ENCODE peak calls at places on chromosomes 11 and 22, in six cellular contexts. One of them, this sample, is unnamed.

GRCh38 chr11:64627371-64627770 is 36.4 kb downstream of the SLC22A12 start:
- DNase-seq in fibroblast of villous mesenchyme: no peak
- DNase-seq in transverse colon: no peak
- DNase-seq in RWPE1: no peak
- DNase-seq in bronchial epithelial cell: no peak
- DNase-seq in AG09309: no peak
- DNase-seq in this sample: no peak

GRCh38 chr11:74468521-74469280 is 1.4 kb upstream of the KCNE3 start:
- DNase-seq in transverse colon: no peak
- DNase-seq in RWPE1: no peak
- DNase-seq in AG09309: no peak
- DNase-seq in fibroblast of villous mesenchyme: no peak
- DNase-seq in bronchial epithelial cell: no peak
- DNase-seq in this sample: no peak

GRCh38 chr11:12110714-12111481 is 508 bp downstream of the MICAL2 start:
- DNase-seq in AG09309: no peak
- DNase-seq in transverse colon: peak
- DNase-seq in fibroblast of villous mesenchyme: peak
- DNase-seq in bronchial epithelial cell: no peak
- DNase-seq in RWPE1: no peak
- DNase-seq in this sample: no peak

GRCh38 chr11:95121687-95122086 is 32.0 kb downstream of the ENDOD1 start:
- DNase-seq in AG09309: no peak
- DNase-seq in fibroblast of villous mesenchyme: no peak
- DNase-seq in bronchial epithelial cell: no peak
- DNase-seq in transverse colon: no peak
- DNase-seq in RWPE1: no peak
- DNase-seq in this sample: no peak

GRCh38 chr11:102932678-102933077 is 22.9 kb downstream of the MMP13 start:
- DNase-seq in transverse colon: no peak
- DNase-seq in AG09309: no peak
- DNase-seq in bronchial epithelial cell: no peak
- DNase-seq in RWPE1: no peak
- DNase-seq in fibroblast of villous mesenchyme: no peak
- DNase-seq in this sample: no peak

GRCh38 chr11:72511393-72512047 is 77.2 kb upstream of the CLPB start:
- DNase-seq in AG09309: no peak
- DNase-seq in bronchial epithelial cell: peak
- DNase-seq in RWPE1: no peak
- DNase-seq in transverse colon: no peak
- DNase-seq in fibroblast of villous mesenchyme: no peak
- DNase-seq in this sample: no peak

GRCh38 chr11:60835472-60835871 is 6.4 kb upstream of the CCDC86 start:
- DNase-seq in bronchial epithelial cell: peak
- DNase-seq in RWPE1: no peak
- DNase-seq in AG09309: no peak
- DNase-seq in fibroblast of villous mesenchyme: no peak
- DNase-seq in transverse colon: no peak
- DNase-seq in this sample: no peak

GRCh38 chr11:76918941-76919386 is 58.2 kb downstream of the ACER3 start:
- DNase-seq in bronchial epithelial cell: peak
- DNase-seq in AG09309: peak
- DNase-seq in fibroblast of villous mesenchyme: peak
- DNase-seq in transverse colon: peak
- DNase-seq in RWPE1: peak
- DNase-seq in this sample: no peak

GRCh38 chr22:39343259-39344045 is 6.3 kb upstream of the SYNGR1 start:
- DNase-seq in fibroblast of villous mesenchyme: peak
- DNase-seq in bronchial epithelial cell: peak
- DNase-seq in RWPE1: peak
- DNase-seq in transverse colon: peak
- DNase-seq in AG09309: no peak
- DNase-seq in this sample: no peak

GRCh38 chr11:35567737-35568465 is 42.5 kb upstream of the PAMR1 start:
- DNase-seq in RWPE1: peak
- DNase-seq in bronchial epithelial cell: peak
- DNase-seq in fibroblast of villous mesenchyme: peak
- DNase-seq in AG09309: no peak
- DNase-seq in transverse colon: no peak
- DNase-seq in this sample: no peak

GRCh38 chr11:27795955-27796861 is 96.0 kb upstream of the BDNF start:
- DNase-seq in bronchial epithelial cell: peak
- DNase-seq in transverse colon: peak
- DNase-seq in fibroblast of villous mesenchyme: no peak
- DNase-seq in RWPE1: no peak
- DNase-seq in AG09309: no peak
- DNase-seq in this sample: no peak

GRCh38 chr11:65224939-65225283 is 36.9 kb upstream of the POLA2 start:
- DNase-seq in RWPE1: peak
- DNase-seq in AG09309: peak
- DNase-seq in transverse colon: peak
- DNase-seq in bronchial epithelial cell: peak
- DNase-seq in fibroblast of villous mesenchyme: peak
- DNase-seq in this sample: no peak

GRCh38 chr11:121688860-121689614 is 236.3 kb upstream of the SORL1-AS1 start:
- DNase-seq in transverse colon: no peak
- DNase-seq in AG09309: no peak
- DNase-seq in fibroblast of villous mesenchyme: no peak
- DNase-seq in RWPE1: no peak
- DNase-seq in bronchial epithelial cell: no peak
- DNase-seq in this sample: no peak

GRCh38 chr11:47992959-47993820 is 12.8 kb downstream of the PTPRJ start:
- DNase-seq in fibroblast of villous mesenchyme: peak
- DNase-seq in bronchial epithelial cell: peak
- DNase-seq in transverse colon: peak
- DNase-seq in RWPE1: no peak
- DNase-seq in AG09309: no peak
- DNase-seq in this sample: no peak

GRCh38 chr11:60831501-60832079 is 10.3 kb upstream of the CCDC86 start:
- DNase-seq in AG09309: peak
- DNase-seq in fibroblast of villous mesenchyme: peak
- DNase-seq in bronchial epithelial cell: peak
- DNase-seq in transverse colon: no peak
- DNase-seq in RWPE1: peak
- DNase-seq in this sample: no peak

GRCh38 chr11:35040221-35040942 is 98.6 kb upstream of the CD44 start:
- DNase-seq in transverse colon: no peak
- DNase-seq in fibroblast of villous mesenchyme: peak
- DNase-seq in bronchial epithelial cell: peak
- DNase-seq in RWPE1: peak
- DNase-seq in AG09309: no peak
- DNase-seq in this sample: no peak

GRCh38 chr11:117220568-117220967 is 11.3 kb downstream of the PCSK7 start:
- DNase-seq in AG09309: no peak
- DNase-seq in transverse colon: no peak
- DNase-seq in RWPE1: no peak
- DNase-seq in bronchial epithelial cell: no peak
- DNase-seq in fibroblast of villous mesenchyme: no peak
- DNase-seq in this sample: no peak

GRCh38 chr11:106854429-106854828 is 163.8 kb downstream of the GUCY1A2 start:
- DNase-seq in RWPE1: no peak
- DNase-seq in bronchial epithelial cell: no peak
- DNase-seq in transverse colon: no peak
- DNase-seq in fibroblast of villous mesenchyme: no peak
- DNase-seq in AG09309: no peak
- DNase-seq in this sample: no peak

GRCh38 chr22:23219317-23219716 is 39.0 kb downstream of the BCR start:
- DNase-seq in bronchial epithelial cell: no peak
- DNase-seq in RWPE1: no peak
- DNase-seq in fibroblast of villous mesenchyme: no peak
- DNase-seq in AG09309: no peak
- DNase-seq in transverse colon: no peak
- DNase-seq in this sample: no peak

GRCh38 chr11:82869657-82870056 is 30.6 kb downstream of the PRCP start:
- DNase-seq in fibroblast of villous mesenchyme: peak
- DNase-seq in bronchial epithelial cell: peak
- DNase-seq in AG09309: no peak
- DNase-seq in RWPE1: no peak
- DNase-seq in transverse colon: no peak
- DNase-seq in this sample: no peak

GRCh38 chr11:35526370-35526792 is 965 bp upstream of the PAMR1 start:
- DNase-seq in fibroblast of villous mesenchyme: no peak
- DNase-seq in transverse colon: no peak
- DNase-seq in RWPE1: no peak
- DNase-seq in AG09309: no peak
- DNase-seq in bronchial epithelial cell: no peak
- DNase-seq in this sample: no peak

GRCh38 chr11:90849278-90849677 is 626.4 kb upstream of the CHORDC1 start:
- DNase-seq in transverse colon: no peak
- DNase-seq in bronchial epithelial cell: peak
- DNase-seq in AG09309: no peak
- DNase-seq in RWPE1: no peak
- DNase-seq in fibroblast of villous mesenchyme: no peak
- DNase-seq in this sample: no peak

DNA sequence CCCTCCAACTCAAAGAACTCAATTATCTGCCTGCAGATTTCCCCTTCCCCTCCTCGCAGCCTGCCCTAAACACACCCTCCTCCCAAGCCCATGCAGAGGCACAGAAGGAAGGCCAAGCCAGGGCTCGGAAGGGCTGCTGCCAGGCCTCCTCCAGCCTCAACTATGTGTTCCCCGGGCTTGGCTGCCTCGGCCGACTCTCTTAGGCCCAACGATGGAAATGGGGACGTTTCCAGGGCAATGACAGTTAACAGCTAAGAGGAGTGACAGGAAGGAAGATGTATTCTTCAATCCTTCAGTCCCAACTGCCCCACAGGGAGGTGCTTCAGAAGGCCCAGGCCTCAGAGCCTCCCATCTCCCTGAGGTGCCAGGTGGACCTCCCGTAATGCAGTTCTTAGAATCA is 104.0 kb upstream of the AKIP1 start:
- DNase-seq in transverse colon: no peak
- DNase-seq in RWPE1: no peak
- DNase-seq in bronchial epithelial cell: no peak
- DNase-seq in fibroblast of villous mesenchyme: no peak
- DNase-seq in AG09309: no peak
- DNase-seq in this sample: no peak
- TF ChIP-seq CTCF in transverse colon: no peak
- TF ChIP-seq CTCF in RWPE1: no peak
- TF ChIP-seq CTCF in bronchial epithelial cell: no peak
- TF ChIP-seq CTCF in fibroblast of villous mesenchyme: no peak
- TF ChIP-seq CTCF in AG09309: no peak
- TF ChIP-seq CTCF in this sample: no peak

GRCh38 chr22:42693055-42693762 is 27.5 kb downstream of the A4GALT start:
- DNase-seq in AG09309: no peak
- DNase-seq in transverse colon: no peak
- DNase-seq in RWPE1: no peak
- DNase-seq in fibroblast of villous mesenchyme: no peak
- DNase-seq in bronchial epithelial cell: no peak
- DNase-seq in this sample: no peak

GRCh38 chr22:42695294-42695693 is 25.4 kb downstream of the A4GALT start:
- DNase-seq in AG09309: no peak
- DNase-seq in bronchial epithelial cell: no peak
- DNase-seq in RWPE1: no peak
- DNase-seq in fibroblast of villous mesenchyme: no peak
- DNase-seq in transverse colon: no peak
- DNase-seq in this sample: no peak

GRCh38 chr22:42691440-42691839 is 29.2 kb downstream of the A4GALT start:
- DNase-seq in bronchial epithelial cell: no peak
- DNase-seq in transverse colon: no peak
- DNase-seq in AG09309: no peak
- DNase-seq in RWPE1: no peak
- DNase-seq in fibroblast of villous mesenchyme: no peak
- DNase-seq in this sample: no peak

GRCh38 chr22:42693763-42694683 is 26.6 kb downstream of the A4GALT start:
- DNase-seq in AG09309: no peak
- DNase-seq in RWPE1: no peak
- DNase-seq in fibroblast of villous mesenchyme: no peak
- DNase-seq in transverse colon: no peak
- DNase-seq in bronchial epithelial cell: no peak
- DNase-seq in this sample: no peak

GRCh38 chr22:42692239-42693054 is 28.2 kb downstream of the A4GALT start:
- DNase-seq in fibroblast of villous mesenchyme: no peak
- DNase-seq in RWPE1: no peak
- DNase-seq in transverse colon: no peak
- DNase-seq in bronchial epithelial cell: no peak
- DNase-seq in AG09309: no peak
- DNase-seq in this sample: no peak
- TF ChIP-seq CTCF in fibroblast of villous mesenchyme: no peak
- TF ChIP-seq CTCF in RWPE1: no peak
- TF ChIP-seq CTCF in transverse colon: no peak
- TF ChIP-seq CTCF in bronchial epithelial cell: no peak
- TF ChIP-seq CTCF in AG09309: no peak
- TF ChIP-seq CTCF in this sample: no peak

DNA sequence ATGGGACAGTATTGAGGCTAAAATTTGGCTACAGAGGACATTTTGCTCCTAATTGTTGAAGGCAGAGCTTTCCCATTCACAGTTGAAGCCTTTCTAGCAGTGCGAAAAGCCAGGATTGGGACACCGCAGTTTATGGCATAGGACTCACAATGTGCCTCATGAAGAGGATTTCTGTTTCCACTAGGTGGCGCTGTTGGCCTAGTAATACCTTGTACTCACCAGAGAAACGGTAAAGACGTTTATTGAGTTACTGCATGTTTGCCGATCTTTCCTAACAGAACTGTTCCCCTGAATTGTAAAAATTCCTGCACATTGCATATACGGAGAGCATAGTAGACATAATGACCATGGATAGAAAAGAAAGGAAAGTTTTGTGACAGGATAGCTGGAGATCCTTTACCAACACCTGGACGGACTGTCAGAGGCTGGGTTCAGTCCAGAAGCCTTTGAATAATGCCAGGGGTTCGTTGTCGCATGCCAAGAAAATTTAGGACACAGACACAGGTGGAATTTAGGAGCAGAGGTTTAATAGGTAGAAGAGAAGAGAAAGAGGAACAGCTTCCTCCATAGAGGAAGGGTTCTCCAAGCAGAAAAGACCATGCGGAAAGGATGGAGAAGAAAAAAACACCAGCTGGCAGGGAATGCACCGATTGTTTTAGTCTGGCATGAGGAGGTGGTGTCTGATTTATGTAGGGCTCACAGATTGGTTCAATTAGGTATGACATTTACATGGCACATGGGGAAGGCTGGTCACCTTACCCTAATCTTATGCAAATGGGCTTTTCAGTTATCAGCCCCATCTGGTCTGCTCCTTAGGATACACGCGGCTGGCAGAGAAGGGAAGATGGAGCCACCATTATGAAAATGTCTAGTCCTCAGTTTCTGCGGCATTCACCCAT is 10.8 kb upstream of the OR51D1 start:
- DNase-seq in transverse colon: peak
- DNase-seq in AG09309: no peak
- DNase-seq in fibroblast of villous mesenchyme: peak
- DNase-seq in bronchial epithelial cell: peak
- DNase-seq in RWPE1: peak
- DNase-seq in this sample: peak
- TF ChIP-seq CTCF in transverse colon: peak
- TF ChIP-seq CTCF in AG09309: peak
- TF ChIP-seq CTCF in fibroblast of villous mesenchyme: peak
- TF ChIP-seq CTCF in bronchial epithelial cell: peak
- TF ChIP-seq CTCF in RWPE1: peak
- TF ChIP-seq CTCF in this sample: peak

DNA sequence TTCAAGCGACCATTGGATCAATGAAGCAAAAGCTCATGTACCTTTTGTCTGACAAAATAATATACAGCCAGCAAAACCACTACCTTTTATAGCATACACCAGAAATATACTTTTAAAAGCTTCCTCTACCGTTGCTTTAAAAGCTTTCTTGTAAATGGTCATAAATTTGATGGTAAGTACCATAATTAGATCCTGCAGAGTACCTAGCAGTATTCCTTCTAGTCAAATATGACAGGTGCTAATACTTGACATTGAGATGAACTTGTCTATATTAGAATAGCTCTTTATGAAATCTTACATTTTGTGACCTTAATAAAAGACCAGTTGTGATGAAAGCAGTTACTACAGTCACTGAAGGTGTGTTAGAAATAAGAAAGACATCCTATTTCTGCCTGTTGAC is 340.5 kb upstream of the ANO3 start:
- DNase-seq in transverse colon: no peak
- DNase-seq in AG09309: no peak
- DNase-seq in fibroblast of villous mesenchyme: no peak
- DNase-seq in RWPE1: no peak
- DNase-seq in bronchial epithelial cell: no peak
- DNase-seq in this sample: no peak
- TF ChIP-seq CTCF in transverse colon: no peak
- TF ChIP-seq CTCF in AG09309: no peak
- TF ChIP-seq CTCF in fibroblast of villous mesenchyme: no peak
- TF ChIP-seq CTCF in RWPE1: no peak
- TF ChIP-seq CTCF in bronchial epithelial cell: no peak
- TF ChIP-seq CTCF in this sample: no peak

This sample was measured in osteocyte.